ENCODE peak calls at places on chromosome 5, in eight cellular contexts. W is HCT116, L is thyroid gland, S is sigmoid colon, U is IMR-90, E is endothelial cell of umbilical vein, C is Peyer's patch, Z is erythroblast. X is an unnamed sample.

GRCh38 chr5:102450313-102450990 is 48.3 kb downstream of the SLCO6A1 start:
- DNase-seq in W (peak), L (no peak), S (peak), U (no peak), E (no peak), C (no peak), Z (no peak), X (no peak)

GRCh38 chr5:3010953-3011763 is 259.7 kb upstream of the IRX2 start:
- DNase-seq in W (no peak), L (no peak), S (peak), U (no peak), E (no peak), C (no peak), Z (no peak), X (no peak)

GRCh38 chr5:166166071-166166470 is 2125.4 kb upstream of the WWC1 start:
- DNase-seq in W (no peak), L (no peak), S (no peak), U (no peak), E (no peak), C (no peak), Z (no peak), X (no peak)

GRCh38 chr5:139100825-139101224 is 97.3 kb downstream of the SIL1 start:
- DNase-seq in W (peak), L (no peak), S (no peak), U (peak), E (no peak), C (no peak), Z (no peak), X (no peak)

GRCh38 chr5:143440448-143441102 is 37.1 kb upstream of the NR3C1 start:
- DNase-seq in W (no peak), L (no peak), S (no peak), U (no peak), E (peak), C (no peak), Z (no peak), X (no peak)

GRCh38 chr5:69527128-69527745 is 32.8 kb upstream of the GTF2H2C start:
- DNase-seq in W (no peak), L (peak), S (no peak), U (no peak), E (no peak), C (no peak), Z (no peak), X (no peak)

GRCh38 chr5:35436441-35437057 is 181.1 kb upstream of the SPEF2 start:
- DNase-seq in W (peak), L (no peak), S (no peak), U (peak), E (peak), C (peak), Z (peak), X (peak)

GRCh38 chr5:112250551-112250950 is 168.5 kb downstream of the EPB41L4A start:
- DNase-seq in W (no peak), L (no peak), S (no peak), U (no peak), E (no peak), C (no peak), Z (no peak), X (no peak)

GRCh38 chr5:170861855-170862766 is at the start of gene RANBP17:
- DNase-seq in W (peak), L (peak), S (peak), U (peak), E (peak), C (peak), Z (peak), X (no peak)

GRCh38 chr5:15694694-15695093 is 194.7 kb downstream of the FBXL7 start:
- DNase-seq in W (no peak), L (no peak), S (no peak), U (peak), E (peak), C (no peak), Z (no peak), X (no peak)

GRCh38 chr5:7261049-7261448 is 134.9 kb upstream of the ADCY2 start:
- DNase-seq in W (no peak), L (no peak), S (no peak), U (no peak), E (no peak), C (peak), Z (peak), X (peak)

GRCh38 chr5:125198270-125198974 is 452.0 kb upstream of the ZNF608 start:
- DNase-seq in W (no peak), L (peak), S (peak), U (peak), E (peak), C (peak), Z (peak), X (no peak)

GRCh38 chr5:139636975-139637408 is 11.2 kb upstream of the CXXC5 start:
- DNase-seq in W (no peak), L (no peak), S (no peak), U (peak), E (no peak), C (no peak), Z (peak), X (no peak)

GRCh38 chr5:172523146-172523745 is 68.9 kb upstream of the SH3PXD2B start:
- DNase-seq in W (no peak), L (no peak), S (peak), U (no peak), E (no peak), C (peak), Z (no peak), X (no peak)

GRCh38 chr5:14440598-14441401 is 140.8 kb upstream of the OTULINL start:
- DNase-seq in W (no peak), L (peak), S (peak), U (peak), E (peak), C (peak), Z (no peak), X (no peak)

GRCh38 chr5:179805529-179806249 is 977 bp downstream of the MGAT4B start:
- DNase-seq in W (no peak), L (peak), S (peak), U (no peak), E (peak), C (no peak), Z (peak), X (no peak)

GRCh38 chr5:8363133-8363532 is 494.2 kb downstream of the MTRR start:
- DNase-seq in W (no peak), L (no peak), S (no peak), U (peak), E (no peak), C (no peak), Z (no peak), X (no peak)

GRCh38 chr5:14712666-14713065 is 48.1 kb downstream of the OTULIN start:
- DNase-seq in W (no peak), L (no peak), S (no peak), U (no peak), E (no peak), C (no peak), Z (no peak), X (no peak)

GRCh38 chr5:126301056-126301455 is 122.2 kb upstream of the GRAMD2B start:
- DNase-seq in W (no peak), L (no peak), S (no peak), U (no peak), E (no peak), C (no peak), Z (no peak), X (no peak)

GRCh38 chr5:139660916-139661814 is 13.0 kb downstream of the CXXC5 start:
- DNase-seq in W (peak), L (no peak), S (peak), U (peak), E (peak), C (peak), Z (peak), X (peak)

GRCh38 chr5:127228540-127229184 is 61.9 kb upstream of the MEGF10 start:
- DNase-seq in W (no peak), L (peak), S (no peak), U (no peak), E (no peak), C (peak), Z (peak), X (no peak)

GRCh38 chr5:90941002-90941720 is 382.6 kb downstream of the ADGRV1 start:
- DNase-seq in W (no peak), L (peak), S (no peak), U (no peak), E (no peak), C (no peak), Z (no peak), X (no peak)

GRCh38 chr5:180069589-180070247 is 1.8 kb downstream of the RNF130 start:
- DNase-seq in W (no peak), L (no peak), S (no peak), U (no peak), E (no peak), C (peak), Z (peak), X (no peak)

GRCh38 chr5:159120446-159120845 is 20.7 kb upstream of the EBF1 start:
- DNase-seq in W (no peak), L (no peak), S (no peak), U (no peak), E (no peak), C (no peak), Z (no peak), X (no peak)

GRCh38 chr5:127871448-127872153 is 168.4 kb downstream of the CCDC192 start:
- DNase-seq in W (no peak), L (no peak), S (no peak), U (no peak), E (peak), C (no peak), Z (no peak), X (no peak)

GRCh38 chr5:59249726-59250125 is 643.8 kb downstream of the PDE4D start:
- DNase-seq in W (no peak), L (no peak), S (no peak), U (no peak), E (no peak), C (no peak), Z (no peak), X (no peak)

GRCh38 chr5:109706065-109706464 is 16.3 kb downstream of the MAN2A1 start:
- DNase-seq in W (no peak), L (no peak), S (no peak), U (no peak), E (no peak), C (no peak), Z (no peak), X (no peak)

GRCh38 chr5:123696948-123697347 is 185.0 kb downstream of the CSNK1G3 start:
- DNase-seq in W (no peak), L (peak), S (peak), U (peak), E (no peak), C (no peak), Z (no peak), X (no peak)

GRCh38 chr5:149415245-149415967 is 36.3 kb upstream of the IL17B start:
- DNase-seq in W (no peak), L (no peak), S (peak), U (no peak), E (no peak), C (no peak), Z (no peak), X (no peak)
- TF ChIP-seq POLR2A in W (no peak), L (no peak), S (peak), U (no peak), E (no peak), C (no peak), Z (no peak), X (no peak)

GRCh38 chr5:111072949-111073682 is 1.6 kb downstream of the TSLP start:
- DNase-seq in W (peak), L (peak), S (peak), U (peak), E (no peak), C (peak), Z (peak), X (no peak)
- TF ChIP-seq POLR2A in W (no peak), L (no peak), S (no peak), U (no peak), E (no peak), C (no peak), Z (no peak), X (no peak)

GRCh38 chr5:134070979-134071849 is 43.3 kb upstream of the TCF7 start:
- DNase-seq in W (no peak), L (peak), S (peak), U (no peak), E (no peak), C (no peak), Z (no peak), X (no peak)
- TF ChIP-seq POLR2A in W (no peak), L (no peak), S (no peak), U (no peak), E (no peak), C (no peak), Z (no peak), X (no peak)

GRCh38 chr5:73506459-73506955 is 8.3 kb downstream of the BTF3 start:
- DNase-seq in W (no peak), L (no peak), S (no peak), U (no peak), E (no peak), C (no peak), Z (no peak), X (no peak)
- TF ChIP-seq POLR2A in W (no peak), L (no peak), S (no peak), U (no peak), E (peak), C (no peak), Z (peak), X (no peak)

GRCh38 chr5:135185461-135186075 is 151.5 kb upstream of the PITX1 start:
- DNase-seq in W (no peak), L (peak), S (no peak), U (peak), E (no peak), C (no peak), Z (no peak), X (no peak)

GRCh38 chr5:135182675-135183074 is 148.6 kb upstream of the PITX1 start:
- DNase-seq in W (no peak), L (no peak), S (no peak), U (no peak), E (no peak), C (no peak), Z (no peak), X (no peak)

GRCh38 chr5:135186662-135187522 is 152.9 kb upstream of the PITX1 start:
- DNase-seq in W (no peak), L (no peak), S (no peak), U (peak), E (no peak), C (no peak), Z (peak), X (no peak)

GRCh38 chr5:135183464-135183863 is 149.4 kb upstream of the PITX1 start:
- DNase-seq in W (no peak), L (no peak), S (no peak), U (no peak), E (no peak), C (no peak), Z (no peak), X (no peak)

DNA sequence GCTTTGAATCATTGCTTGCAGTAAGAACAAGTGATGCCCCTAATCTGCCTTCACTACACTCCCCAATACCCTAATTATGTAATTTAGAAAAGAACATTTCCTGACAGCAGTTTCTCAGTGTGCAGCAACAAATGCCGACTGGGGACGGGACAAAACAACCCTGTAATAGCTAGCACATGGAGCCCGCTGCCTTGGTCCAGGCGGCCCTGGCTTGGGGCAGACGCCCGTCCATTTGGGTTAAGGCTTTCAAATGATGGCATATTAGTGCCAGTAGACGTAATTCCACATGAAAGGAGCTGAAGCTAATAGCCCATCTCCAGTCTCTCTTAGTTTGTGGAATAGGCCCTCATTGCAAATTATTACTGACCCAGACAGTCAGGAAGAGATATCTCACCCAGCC is 150.6 kb upstream of the PITX1 start:
- DNase-seq in W (no peak), L (no peak), S (no peak), U (no peak), E (no peak), C (no peak), Z (no peak), X (no peak)
- TF ChIP-seq POLR2A in W (no peak), L (no peak), S (no peak), U (no peak), E (no peak), C (no peak), Z (no peak), X (no peak)